ENCODE peak calls at places on chromosomes 16 and 17, in eight cellular contexts. S is ascending aorta, X is A549, K is aorta, A is A673, B is esophagus muscularis mucosa, Y is neural progenitor cell, V is heart left ventricle. M is an unnamed sample.

GRCh38 chr16:55809386-55809785 is 23.5 kb downstream of the CES1 start:
- DNase-seq in Y (no peak), S (no peak), K (no peak), V (no peak), A (no peak), X (no peak), B (no peak), M (no peak)

GRCh38 chr17:30366536-30366935 is 12.2 kb upstream of the CPD start:
- DNase-seq in V (no peak), K (no peak), Y (no peak), X (no peak), S (no peak), B (no peak), A (no peak), M (no peak)

GRCh38 chr16:50251375-50252081 is 14.8 kb upstream of the ADCY7 start:
- DNase-seq in A (no peak), K (peak; percentile 57), B (no peak), V (no peak), X (no peak), S (no peak), Y (no peak), M (no peak)

GRCh38 chr16:4989391-4990006 is 31.4 kb downstream of the SEC14L5 start:
- DNase-seq in A (no peak), S (no peak), Y (no peak), B (no peak), K (peak; percentile 6), V (no peak), X (no peak), M (no peak)

GRCh38 chr17:79237448-79238053 is 162.9 kb downstream of the ENGASE start:
- DNase-seq in Y (no peak), A (no peak), K (no peak), S (no peak), B (no peak), V (no peak), X (no peak), M (no peak)

GRCh38 chr16:88694221-88695087 is 8.1 kb upstream of the SNAI3 start:
- DNase-seq in B (no peak), K (no peak), Y (no peak), X (no peak), A (no peak), S (no peak), V (no peak), M (no peak)

GRCh38 chr17:37069087-37069486 is 120.3 kb downstream of the AATF start:
- DNase-seq in A (no peak), V (no peak), Y (no peak), S (no peak), X (no peak), B (no peak), K (no peak), M (no peak)

GRCh38 chr16:19085679-19086200 is 18.3 kb downstream of the COQ7 start:
- DNase-seq in A (no peak), B (no peak), X (no peak), Y (no peak), K (no peak), S (peak; percentile 50), V (no peak), M (no peak)

GRCh38 chr16:88924834-88925539 is 52.0 kb downstream of the CBFA2T3 start:
- DNase-seq in S (peak; percentile 76), K (peak; percentile 78), V (peak; percentile 75), B (no peak), Y (peak; percentile 61), X (peak; percentile 61), A (peak; percentile 97), M (no peak)

GRCh38 chr16:27286446-27286845 is 17.9 kb upstream of the NSMCE1 start:
- DNase-seq in A (no peak), K (peak; percentile 67), S (peak; percentile 83), B (no peak), Y (no peak), V (peak; percentile 57), X (peak; percentile 73), M (no peak)

GRCh38 chr16:67412294-67412693 is 4.0 kb downstream of the ZDHHC1 start:
- DNase-seq in Y (no peak), S (no peak), X (no peak), A (no peak), K (no peak), B (no peak), V (no peak), M (no peak)

GRCh38 chr17:57599271-57600045 is 145.6 kb downstream of the CCDC182 start:
- DNase-seq in A (no peak), V (no peak), X (no peak), B (no peak), S (no peak), K (peak; percentile 61), Y (no peak), M (peak; percentile 38)

GRCh38 chr17:73998246-73999220 is 204.9 kb upstream of the RPL38 start:
- DNase-seq in V (no peak), B (no peak), S (no peak), X (peak; percentile 49), A (peak; percentile 10), Y (peak; percentile 69), K (no peak), M (peak; percentile 69)

GRCh38 chr17:60863892-60864673 is 186.4 kb downstream of the BCAS3 start:
- DNase-seq in K (no peak), X (no peak), B (no peak), Y (no peak), S (no peak), A (no peak), V (no peak), M (no peak)

GRCh38 chr17:64653985-64654355 is 8.1 kb downstream of the SMURF2 start:
- DNase-seq in S (no peak), A (no peak), K (no peak), V (no peak), X (no peak), B (no peak), Y (no peak), M (no peak)

GRCh38 chr17:64492481-64493109 is 4.3 kb downstream of the POLG2 start:
- DNase-seq in B (no peak), K (no peak), A (peak; percentile 56), V (no peak), Y (no peak), X (peak; percentile 48), S (no peak), M (no peak)

GRCh38 chr16:2954647-2955381 is 9.3 kb upstream of the KREMEN2 start:
- DNase-seq in Y (no peak), A (no peak), B (no peak), K (no peak), X (no peak), V (no peak), S (peak; percentile 60), M (no peak)

GRCh38 chr17:50052822-50053653 is 2.9 kb upstream of the ITGA3 start:
- DNase-seq in Y (no peak), K (no peak), A (no peak), B (no peak), X (peak; percentile 45), S (no peak), V (peak; percentile 72), M (no peak)

GRCh38 chr16:72493681-72494415 is 321.9 kb upstream of the PMFBP1 start:
- DNase-seq in B (no peak), A (no peak), K (no peak), V (no peak), Y (no peak), S (no peak), X (no peak), M (no peak)

GRCh38 chr17:30939059-30939689 is 17.4 kb downstream of the ADAP2 start:
- DNase-seq in K (no peak), Y (no peak), B (no peak), X (no peak), V (no peak), S (no peak), A (no peak), M (no peak)

GRCh38 chr16:69110406-69110805 is 5.0 kb downstream of the HAS3 start:
- DNase-seq in K (no peak), V (no peak), X (no peak), A (no peak), S (no peak), B (no peak), Y (no peak), M (no peak)

DNA sequence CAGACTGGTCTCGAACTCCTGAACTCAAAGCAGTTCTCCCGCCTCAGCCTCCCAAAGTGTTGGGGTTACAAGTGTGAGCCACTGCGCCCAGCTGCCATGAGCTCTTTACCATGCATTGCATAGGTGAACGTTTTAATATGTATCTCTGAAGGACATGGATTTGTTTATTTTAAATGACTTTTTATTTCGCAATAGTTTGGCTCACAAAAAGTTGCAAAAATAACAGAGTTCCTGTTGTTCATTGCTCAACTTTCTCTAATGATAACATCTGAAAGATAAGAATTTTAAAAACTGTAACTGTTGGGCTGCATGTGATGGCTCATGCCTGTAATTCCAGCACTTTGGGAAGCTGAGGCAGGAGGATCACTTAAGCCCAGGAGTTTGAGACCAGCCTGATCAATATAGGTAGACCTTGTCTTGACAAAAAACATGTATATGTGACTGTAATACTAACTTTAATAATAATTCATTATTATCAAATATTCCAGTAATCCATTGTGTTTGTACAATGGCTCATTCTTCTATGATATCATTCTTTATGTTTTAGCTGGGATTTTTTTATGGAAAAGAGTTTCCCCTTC is 80.1 kb downstream of the ABCC1 start:
- DNase-seq in S (no peak), X (no peak), B (no peak), K (no peak), A (no peak), Y (no peak), V (no peak), M (no peak)
- H3K27ac ChIP-seq in S (peak overlapping the region; percentile 3), X (peak overlapping the region; percentile 20), B (peak overlapping the region; percentile 82), K (no peak overlapping the region), A (no peak overlapping the region), Y (no peak overlapping the region), V (no peak overlapping the region), M (no peak overlapping the region)

GRCh38 chr16:86609115-86609514 is 30.8 kb downstream of the FOXL1 start:
- DNase-seq in X (peak; percentile 30), A (peak; percentile 20), K (no peak), B (no peak), S (no peak), Y (no peak), V (no peak), M (no peak)
- H3K4me3 ChIP-seq in X (no peak overlapping the region), A (no peak overlapping the region), K (no peak overlapping the region), B (no peak overlapping the region), S (no peak overlapping the region), Y (no peak overlapping the region), V (no peak overlapping the region), M (no peak overlapping the region)

GRCh38 chr17:17730250-17730935 is 49.1 kb downstream of the RAI1 start:
- DNase-seq in Y (no peak), A (no peak), V (no peak), X (no peak), K (peak; percentile 46), B (no peak), S (no peak), M (no peak)
- H3K4me1 ChIP-seq in Y (peaks cover 8% of the 10 kb centered on the region), A (peaks cover 28% of the 10 kb centered on the region), V (peaks cover 30% of the 10 kb centered on the region), X (peaks cover 76% of the 10 kb centered on the region), K (no peaks in the 10 kb centered on the region), B (peaks cover 63% of the 10 kb centered on the region), S (no peaks in the 10 kb centered on the region), M (peaks cover 28% of the 10 kb centered on the region)

DNA sequence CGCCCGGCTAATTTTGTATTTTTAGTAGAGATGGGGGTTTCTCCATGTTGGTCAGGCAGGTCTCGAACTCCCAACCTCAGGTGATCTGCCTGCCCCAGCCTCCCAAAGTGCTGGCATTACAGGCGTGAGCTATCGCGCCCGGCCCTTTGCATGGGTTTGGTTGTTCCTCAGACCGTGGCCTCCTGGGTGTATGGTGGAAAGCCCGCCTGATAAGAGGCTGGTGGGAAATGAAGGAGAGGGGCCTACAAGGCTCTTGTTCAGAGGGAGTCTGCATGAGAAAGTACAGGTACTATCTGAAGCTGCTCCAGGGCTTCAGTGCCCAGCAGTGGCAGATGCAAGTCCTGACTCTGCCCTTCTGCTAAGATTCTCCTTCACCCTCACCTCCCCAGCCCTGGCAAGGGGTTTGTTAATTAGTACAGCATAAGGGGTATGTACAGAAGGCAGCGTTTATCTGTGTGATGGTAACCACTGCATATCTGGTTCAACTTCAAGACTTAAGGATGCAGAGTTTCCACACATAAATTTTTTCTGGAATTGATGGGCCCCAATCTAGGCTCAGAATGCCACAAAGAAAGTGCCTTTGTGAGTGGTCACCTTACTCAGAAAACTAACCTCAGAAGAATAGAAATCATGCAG is 24.2 kb downstream of the GRB7 start:
- DNase-seq in S (no peak), V (no peak), K (no peak), B (no peak), A (no peak), X (no peak), Y (no peak), M (no peak)
- H3K27ac ChIP-seq in S (no peak overlapping the region), V (no peak overlapping the region), K (no peak overlapping the region), B (no peak overlapping the region), A (no peak overlapping the region), X (no peak overlapping the region), Y (no peak overlapping the region), M (no peak overlapping the region)

M was measured in CD8-positive, alpha-beta T cell.